ENCODE peak calls at places on chromosomes 11 and 22, in seven cellular contexts. I, R, F, Z, J, S and M are unnamed samples.
A peak's percentile ranks its signal among the peaks of the same experiment; 100 is the strongest.

GRCh38 chr11:96097844-96098421 is 174.0 kb upstream of the MTMR2 start:
- DNase-seq in I (peak; percentile 48), R (no peak), F (no peak), Z (no peak), J (peak; percentile 44), S (no peak), M (no peak)

GRCh38 chr22:45334528-45334927 is 24.8 kb downstream of the FAM118A start:
- DNase-seq in I (no peak), R (no peak), F (no peak), Z (no peak), J (no peak), S (no peak), M (no peak)

GRCh38 chr11:134486704-134487103 is 74.7 kb upstream of the B3GAT1 start:
- DNase-seq in I (no peak), R (no peak), F (no peak), Z (no peak), J (no peak), S (no peak), M (no peak)

GRCh38 chr22:49915610-49916009 is 2.6 kb downstream of the ALG12 start:
- DNase-seq in I (no peak), R (no peak), F (no peak), Z (no peak), J (no peak), S (no peak), M (no peak)

GRCh38 chr11:34624069-34624468 is 3.2 kb downstream of the EHF start:
- DNase-seq in I (no peak), R (no peak), F (no peak), Z (no peak), J (no peak), S (peak; percentile 74), M (no peak)

GRCh38 chr11:113991718-113992458 is 17.0 kb downstream of the HTR3A start:
- DNase-seq in I (no peak), R (no peak), F (peak; percentile 20), Z (no peak), J (peak; percentile 23), S (no peak), M (no peak)

GRCh38 chr11:112025682-112026081 is 474 bp downstream of the DLAT start:
- DNase-seq in I (peak; percentile 10), R (no peak), F (peak; percentile 19), Z (no peak), J (no peak), S (peak; percentile 13), M (no peak)

GRCh38 chr11:68340784-68341556 is 28.6 kb downstream of the LRP5 start:
- DNase-seq in I (no peak), R (no peak), F (no peak), Z (no peak), J (peak; percentile 70), S (no peak), M (no peak)

GRCh38 chr11:25183436-25183835 is 686.6 kb downstream of the LUZP2 start:
- DNase-seq in I (no peak), R (no peak), F (no peak), Z (no peak), J (no peak), S (no peak), M (no peak)

GRCh38 chr22:36823177-36823839 is 6.5 kb upstream of the PVALB start:
- DNase-seq in I (no peak), R (no peak), F (no peak), Z (no peak), J (no peak), S (no peak), M (no peak)

GRCh38 chr11:111604392-111605009 is 2.3 kb downstream of the SIK2 start:
- DNase-seq in I (peak; percentile 34), R (no peak), F (peak; percentile 67), Z (peak; percentile 48), J (peak; percentile 82), S (peak; percentile 66), M (no peak)

GRCh38 chr11:22193348-22194051 is 615 bp downstream of the ANO5 start:
- DNase-seq in I (no peak), R (peak; percentile 5), F (no peak), Z (no peak), J (no peak), S (peak; percentile 28), M (no peak)

GRCh38 chr11:60159284-60159683 is 23.6 kb downstream of the MS4A6A start:
- DNase-seq in I (no peak), R (no peak), F (no peak), Z (no peak), J (no peak), S (no peak), M (no peak)

GRCh38 chr22:37544955-37545702 is 15.2 kb upstream of the CDC42EP1 start:
- DNase-seq in I (peak; percentile 80), R (peak; percentile 61), F (peak; percentile 65), Z (no peak), J (peak; percentile 78), S (peak; percentile 48), M (no peak)

GRCh38 chr11:61023086-61024035 is 51.9 kb downstream of the CD6 start:
- DNase-seq in I (no peak), R (no peak), F (no peak), Z (no peak), J (no peak), S (no peak), M (no peak)

GRCh38 chr11:375065-376025 is 6.0 kb downstream of the B4GALNT4 start:
- DNase-seq in I (no peak), R (no peak), F (no peak), Z (no peak), J (no peak), S (no peak), M (no peak)

GRCh38 chr11:6156628-6157367 is 13.3 kb downstream of the OR52B2 start:
- DNase-seq in I (no peak), R (no peak), F (no peak), Z (no peak), J (no peak), S (no peak), M (no peak)

GRCh38 chr11:19713221-19714092 is 820 bp downstream of the NAV2 start:
- DNase-seq in I (no peak), R (no peak), F (no peak), Z (no peak), J (no peak), S (no peak), M (no peak)

GRCh38 chr22:30305906-30306628 is 16.8 kb upstream of the CASTOR1 start:
- DNase-seq in I (peak; percentile 60), R (no peak), F (no peak), Z (no peak), J (no peak), S (peak; percentile 59), M (no peak)

GRCh38 chr22:23722168-23722567 is 28.7 kb downstream of the ZNF70 start:
- DNase-seq in I (no peak), R (no peak), F (no peak), Z (no peak), J (no peak), S (no peak), M (no peak)

GRCh38 chr11:14554959-14555358 is 34.8 kb upstream of the PSMA1 start:
- DNase-seq in I (no peak), R (no peak), F (peak; percentile 89), Z (no peak), J (no peak), S (peak; percentile 84), M (no peak)

GRCh38 chr11:14420223-14420622 is 61.2 kb upstream of the RRAS2 start:
- DNase-seq in I (no peak), R (no peak), F (no peak), Z (no peak), J (no peak), S (no peak), M (no peak)

DNA sequence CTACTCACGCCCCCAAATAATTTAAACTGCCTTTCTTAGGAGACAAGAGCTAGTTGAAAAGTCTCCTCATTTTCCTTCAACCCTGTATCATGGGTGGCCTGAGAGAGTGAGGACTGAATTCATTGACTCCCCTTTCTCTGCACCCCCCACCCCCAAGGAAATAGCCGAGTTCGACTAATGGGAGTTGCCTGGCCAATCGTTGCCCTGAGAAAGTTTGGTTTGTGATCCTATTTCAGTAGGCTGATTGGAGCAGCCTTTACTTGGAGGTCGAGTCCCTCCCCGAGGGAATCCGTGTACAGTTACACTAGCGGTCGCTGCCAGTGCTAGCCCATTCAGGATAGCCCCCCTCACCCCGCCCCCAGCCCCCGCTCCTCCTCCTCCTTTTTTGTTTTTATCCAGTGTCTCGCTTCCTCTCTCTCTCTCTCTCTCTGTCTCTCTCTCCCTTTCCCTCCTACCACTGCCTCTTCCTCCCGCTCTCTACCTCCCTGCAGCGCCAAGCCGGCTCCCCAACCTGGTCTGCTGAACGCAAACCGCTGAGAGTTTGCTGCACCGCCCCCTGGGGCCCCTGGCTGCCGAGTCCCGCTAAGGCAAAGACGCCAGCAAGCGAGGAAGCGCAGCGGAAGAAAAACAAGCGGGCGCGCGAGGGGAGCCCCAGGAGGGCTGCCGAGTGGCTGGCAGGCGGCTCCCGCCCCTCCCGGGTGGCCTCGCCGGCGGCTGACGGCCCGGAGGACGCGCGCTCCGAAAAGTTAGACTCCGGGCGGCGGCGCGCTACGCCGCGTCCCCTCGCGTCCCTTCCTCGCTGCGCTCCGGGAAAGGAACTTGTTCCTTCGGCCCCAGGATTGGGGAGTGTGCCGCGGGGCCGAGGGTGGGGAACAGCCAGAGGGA is at the start of gene GRAMD1B:
- DNase-seq in I (no peak), R (peak; percentile 54), F (peak; percentile 25), Z (no peak), J (peak; percentile 81), S (peak; percentile 73), M (peak; percentile 37)
- TF ChIP-seq EZH2 in I (no peak), R (no peak), F (no peak), Z (no peak), J (no peak), S (no peak), M (no peak)

GRCh38 chr11:78532991-78533861 is 41.4 kb downstream of the NARS2 start:
- DNase-seq in I (no peak), R (no peak), F (no peak), Z (no peak), J (no peak), S (peak; percentile 19), M (no peak)
- H3K9ac ChIP-seq in I (no peak overlapping the region), R (no peak overlapping the region), F (no peak overlapping the region), Z (no peak overlapping the region), J (no peak overlapping the region), S (no peak overlapping the region), M (no peak overlapping the region)

DNA sequence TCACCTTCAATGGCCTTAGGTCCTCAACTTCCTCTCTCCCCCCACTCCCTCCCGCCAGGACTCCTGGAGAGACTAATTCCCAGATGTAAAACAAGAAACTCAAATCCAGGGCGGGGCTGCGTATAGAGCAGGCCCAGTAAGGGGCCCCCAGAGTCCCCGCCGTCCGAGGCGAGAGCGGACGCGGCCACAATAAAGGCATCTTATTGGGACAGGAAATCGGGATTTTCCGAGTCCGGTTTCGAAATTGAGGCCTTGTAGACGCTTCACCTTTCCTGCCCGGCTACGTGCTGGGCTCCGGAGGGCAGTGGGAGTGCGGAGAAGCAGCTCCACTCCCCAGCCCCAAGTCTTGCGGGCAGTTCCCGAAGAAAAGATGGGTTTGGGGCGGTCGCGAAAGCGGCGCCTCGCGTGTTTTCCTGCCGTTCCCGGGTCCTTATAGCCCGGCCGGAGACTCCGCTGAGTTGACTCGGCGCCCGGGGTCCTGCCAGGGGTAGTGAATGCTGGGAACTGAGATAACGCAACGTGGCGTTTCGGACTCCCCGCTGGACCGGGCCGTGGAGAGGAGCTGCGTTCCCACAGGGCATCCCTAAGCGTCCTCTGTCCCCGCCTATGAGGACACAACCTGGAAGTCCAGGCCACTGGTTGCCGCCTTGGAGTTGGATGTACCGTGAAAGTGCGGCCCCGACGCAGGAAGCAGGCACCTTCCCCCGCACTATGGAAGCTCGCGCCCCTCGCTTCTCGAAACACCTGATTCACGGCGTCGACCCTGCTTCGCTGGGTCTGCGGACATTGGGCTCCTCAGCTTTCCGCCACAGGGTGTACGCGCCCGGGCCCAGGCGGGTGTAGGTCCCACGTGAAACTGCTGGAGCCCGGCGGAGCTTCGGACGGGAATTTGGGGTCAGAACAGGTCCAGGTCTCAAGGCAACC is 4.8 kb upstream of the CHRM1 start:
- DNase-seq in I (no peak), R (no peak), F (no peak), Z (no peak), J (no peak), S (no peak), M (no peak)
- TF ChIP-seq EZH2 in I (peak; percentile 98), R (peak; percentile 87), F (peak; percentile 90), Z (no peak), J (no peak), S (peak; percentile 42), M (no peak)

GRCh38 chr22:46738642-46738960 is 549 bp upstream of the CERK start:
- DNase-seq in I (no peak), R (no peak), F (no peak), Z (no peak), J (no peak), S (peak; percentile 60), M (no peak)
- H3K9ac ChIP-seq in I (no peak overlapping the region), R (no peak overlapping the region), F (peak overlapping the region; percentile 70), Z (peak overlapping the region; percentile 82), J (peak overlapping the region; percentile 56), S (peak overlapping the region; percentile 93), M (peak overlapping the region; percentile 73)